ENCODE peak calls at places on chromosome 17, in eight cellular contexts. Q, R, M, Y, C, D, E and K are unnamed samples.

GRCh38 chr17:74957935-74958549 is 14.5 kb downstream of the HID1 start:
- DNase-seq in Q (peak; percentile 96), R (peak; percentile 77), M (peak; percentile 98), Y (peak; percentile 57), C (peak; percentile 86), D (peak; percentile 95), E (peak; percentile 76), K (peak; percentile 80)

GRCh38 chr17:66957951-66958579 is 6.4 kb upstream of the CACNG4 start:
- DNase-seq in Q (no peak), R (no peak), M (no peak), Y (no peak), C (no peak), D (no peak), E (no peak), K (no peak)

GRCh38 chr17:16491131-16491702 is 776 bp downstream of the LRRC75A start:
- DNase-seq in Q (peak; percentile 40), R (no peak), M (no peak), Y (no peak), C (peak; percentile 71), D (no peak), E (no peak), K (no peak)

GRCh38 chr17:5919104-5919503 is 151.1 kb upstream of the WSCD1 start:
- DNase-seq in Q (peak; percentile 29), R (no peak), M (no peak), Y (no peak), C (no peak), D (no peak), E (no peak), K (no peak)

GRCh38 chr17:28944862-28945741 is 6.2 kb downstream of the PHF12 start:
- DNase-seq in Q (no peak), R (no peak), M (no peak), Y (no peak), C (no peak), D (no peak), E (no peak), K (no peak)

GRCh38 chr17:28078443-28079229 is 36.2 kb downstream of the NLK start:
- DNase-seq in Q (no peak), R (no peak), M (no peak), Y (no peak), C (no peak), D (no peak), E (no peak), K (no peak)

GRCh38 chr17:74215332-74215727 is 2.0 kb downstream of the TTYH2 start:
- DNase-seq in Q (no peak), R (no peak), M (no peak), Y (no peak), C (no peak), D (no peak), E (peak; percentile 56), K (no peak)

GRCh38 chr17:39208136-39208535 is 8.1 kb downstream of the RPL19 start:
- DNase-seq in Q (no peak), R (no peak), M (no peak), Y (no peak), C (peak; percentile 80), D (no peak), E (no peak), K (no peak)

GRCh38 chr17:4475463-4475862 is 23.2 kb upstream of the SPNS2 start:
- DNase-seq in Q (no peak), R (no peak), M (no peak), Y (no peak), C (no peak), D (no peak), E (no peak), K (no peak)

GRCh38 chr17:72714357-72714966 is 378.0 kb downstream of the SLC39A11 start:
- DNase-seq in Q (no peak), R (no peak), M (no peak), Y (peak; percentile 43), C (no peak), D (no peak), E (no peak), K (no peak)

GRCh38 chr17:5541610-5542202 is 42.6 kb downstream of the NLRP1 start:
- DNase-seq in Q (peak; percentile 31), R (no peak), M (no peak), Y (no peak), C (peak; percentile 45), D (no peak), E (no peak), K (no peak)

GRCh38 chr17:49973271-49973615 is 4.3 kb downstream of the DLX4 start:
- DNase-seq in Q (no peak), R (no peak), M (no peak), Y (no peak), C (no peak), D (no peak), E (no peak), K (no peak)

GRCh38 chr17:29148257-29148789 is 31.9 kb downstream of the MYO18A start:
- DNase-seq in Q (no peak), R (no peak), M (no peak), Y (no peak), C (peak; percentile 83), D (no peak), E (no peak), K (no peak)

GRCh38 chr17:50165867-50166517 is at the start of gene SGCA:
- DNase-seq in Q (no peak), R (no peak), M (no peak), Y (no peak), C (no peak), D (no peak), E (peak; percentile 62), K (no peak)

GRCh38 chr17:7023576-7024401 is 939 bp downstream of the BCL6B start:
- DNase-seq in Q (peak; percentile 100), R (peak; percentile 85), M (peak; percentile 83), Y (peak; percentile 13), C (peak; percentile 97), D (peak; percentile 98), E (peak; percentile 94), K (peak; percentile 88)

GRCh38 chr17:40525294-40525693 is 23.9 kb upstream of the TNS4 start:
- DNase-seq in Q (no peak), R (no peak), M (no peak), Y (no peak), C (no peak), D (no peak), E (no peak), K (no peak)

GRCh38 chr17:59373879-59374495 is 42.5 kb downstream of the YPEL2 start:
- DNase-seq in Q (no peak), R (no peak), M (no peak), Y (peak; percentile 69), C (no peak), D (no peak), E (peak; percentile 37), K (no peak)

GRCh38 chr17:76124582-76125390 is 16.3 kb downstream of the FOXJ1 start:
- DNase-seq in Q (peak; percentile 68), R (no peak), M (no peak), Y (no peak), C (no peak), D (no peak), E (no peak), K (no peak)

GRCh38 chr17:62996221-62996620 is 30.2 kb downstream of the TANC2 start:
- DNase-seq in Q (no peak), R (no peak), M (no peak), Y (no peak), C (no peak), D (no peak), E (no peak), K (no peak)

GRCh38 chr17:1108560-1108809 is 71.3 kb downstream of the ABR start:
- DNase-seq in Q (peak; percentile 46), R (peak; percentile 50), M (no peak), Y (no peak), C (no peak), D (no peak), E (no peak), K (no peak)
- TF ChIP-seq CTCF in Q (no peak), R (no peak), M (no peak), Y (no peak), C (peak; percentile 6), D (no peak), E (no peak), K (no peak)

DNA sequence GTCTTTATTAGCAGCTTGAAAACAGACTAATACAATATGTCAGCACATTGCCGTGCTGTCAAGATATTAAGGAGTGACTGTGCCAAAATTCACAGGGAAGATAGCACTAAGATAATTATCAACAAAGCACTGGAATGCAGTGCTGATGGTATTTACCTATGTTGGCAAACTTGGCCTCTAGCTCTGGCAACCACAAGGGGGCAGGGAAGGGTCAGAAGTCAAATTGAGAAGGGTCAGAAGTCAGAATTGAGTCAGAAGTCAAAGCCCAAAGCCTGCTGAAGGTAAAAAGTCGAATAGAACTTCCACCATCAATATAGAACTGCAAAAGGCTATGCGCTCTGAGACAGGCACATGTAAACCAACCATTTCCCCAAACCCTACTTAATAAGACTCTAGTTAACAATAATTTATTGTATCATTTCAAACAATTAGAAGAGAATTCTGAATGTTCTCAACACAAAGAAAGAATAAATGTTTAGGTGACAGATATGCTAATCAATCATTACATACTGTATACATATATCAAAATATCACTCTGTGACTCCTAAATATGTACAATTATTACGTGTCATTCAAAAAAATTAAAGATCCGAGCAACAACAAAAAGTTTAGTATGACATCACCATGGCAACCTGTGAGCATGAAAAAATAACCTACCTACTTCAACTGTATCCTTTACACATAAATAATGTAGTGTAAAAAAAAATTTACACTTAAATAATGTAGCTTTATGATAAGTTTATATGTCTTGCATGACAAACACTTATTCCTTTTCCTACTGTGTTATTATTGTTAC is 916.1 kb downstream of the KCNJ2 start:
- DNase-seq in Q (peak; percentile 70), R (no peak), M (peak; percentile 36), Y (peak; percentile 63), C (no peak), D (peak; percentile 70), E (no peak), K (no peak)
- TF ChIP-seq CTCF in Q (peak; percentile 63), R (no peak), M (peak; percentile 56), Y (peak; percentile 42), C (peak; percentile 25), D (peak; percentile 53), E (no peak), K (no peak)

GRCh38 chr17:77209330-77209748 is 68.6 kb downstream of the SEC14L1 start:
- DNase-seq in Q (peak; percentile 5), R (no peak), M (no peak), Y (no peak), C (peak; percentile 27), D (no peak), E (no peak), K (no peak)

GRCh38 chr17:77207689-77208216 is 67.0 kb downstream of the SEC14L1 start:
- DNase-seq in Q (no peak), R (no peak), M (no peak), Y (no peak), C (peak; percentile 21), D (no peak), E (no peak), K (no peak)

GRCh38 chr17:77206557-77206956 is 65.8 kb downstream of the SEC14L1 start:
- DNase-seq in Q (no peak), R (no peak), M (no peak), Y (no peak), C (no peak), D (no peak), E (no peak), K (no peak)

GRCh38 chr17:77208856-77209255 is 68.1 kb downstream of the SEC14L1 start:
- DNase-seq in Q (no peak), R (no peak), M (no peak), Y (no peak), C (no peak), D (no peak), E (no peak), K (no peak)

GRCh38 chr17:77208217-77208808 is 67.5 kb downstream of the SEC14L1 start:
- DNase-seq in Q (peak; percentile 13), R (peak; percentile 44), M (no peak), Y (no peak), C (no peak), D (peak; percentile 37), E (peak; percentile 47), K (no peak)
- TF ChIP-seq CTCF in Q (no peak), R (peak; percentile 19), M (no peak), Y (no peak), C (peak; percentile 19), D (no peak), E (peak; percentile 57), K (no peak)

GRCh38 chr17:81260171-81260570 is 21.1 kb downstream of the NDUFAF8 start:
- DNase-seq in Q (no peak), R (no peak), M (no peak), Y (no peak), C (no peak), D (no peak), E (no peak), K (no peak)
- TF ChIP-seq CTCF in Q (no peak), R (no peak), M (no peak), Y (no peak), C (no peak), D (no peak), E (no peak), K (no peak)